ENCODE peak calls at places on chromosomes 11 and 22, in eight cellular contexts. One of them, this sample, is unnamed.

GRCh38 chr11:13143486-13144297 is 133.9 kb upstream of the BMAL1 start:
- DNase-seq in uterus: no peak
- DNase-seq in kidney tubule cell: peak
- DNase-seq in endothelial cell: no peak
- DNase-seq in Daoy: no peak
- DNase-seq in aorta: no peak
- DNase-seq in astrocyte of the cerebellum: no peak
- DNase-seq in CD4-positive, alpha-beta T cell: no peak
- DNase-seq in this sample: peak

GRCh38 chr11:72127923-72128322 is 7.6 kb upstream of the FOLR3 start:
- DNase-seq in kidney tubule cell: no peak
- DNase-seq in astrocyte of the cerebellum: no peak
- DNase-seq in uterus: no peak
- DNase-seq in CD4-positive, alpha-beta T cell: no peak
- DNase-seq in endothelial cell: no peak
- DNase-seq in Daoy: no peak
- DNase-seq in aorta: no peak
- DNase-seq in this sample: no peak

GRCh38 chr11:33645686-33646085 is 54.9 kb downstream of the C11orf91 start:
- DNase-seq in endothelial cell: no peak
- DNase-seq in uterus: no peak
- DNase-seq in astrocyte of the cerebellum: no peak
- DNase-seq in CD4-positive, alpha-beta T cell: no peak
- DNase-seq in kidney tubule cell: no peak
- DNase-seq in Daoy: no peak
- DNase-seq in aorta: no peak
- DNase-seq in this sample: no peak

GRCh38 chr22:35844886-35845285 is 127.2 kb downstream of the APOL5 start:
- DNase-seq in endothelial cell: no peak
- DNase-seq in uterus: no peak
- DNase-seq in Daoy: no peak
- DNase-seq in CD4-positive, alpha-beta T cell: no peak
- DNase-seq in astrocyte of the cerebellum: no peak
- DNase-seq in kidney tubule cell: no peak
- DNase-seq in aorta: no peak
- DNase-seq in this sample: no peak

GRCh38 chr11:13705710-13706109 is 37.2 kb downstream of the FAR1 start:
- DNase-seq in aorta: no peak
- DNase-seq in endothelial cell: no peak
- DNase-seq in kidney tubule cell: no peak
- DNase-seq in astrocyte of the cerebellum: no peak
- DNase-seq in CD4-positive, alpha-beta T cell: no peak
- DNase-seq in Daoy: no peak
- DNase-seq in uterus: no peak
- DNase-seq in this sample: no peak

GRCh38 chr11:119758291-119758690 is 29.3 kb upstream of the NECTIN1 start:
- DNase-seq in kidney tubule cell: no peak
- DNase-seq in endothelial cell: no peak
- DNase-seq in CD4-positive, alpha-beta T cell: no peak
- DNase-seq in astrocyte of the cerebellum: no peak
- DNase-seq in aorta: no peak
- DNase-seq in Daoy: peak
- DNase-seq in uterus: no peak
- DNase-seq in this sample: no peak

GRCh38 chr11:106533046-106533445 is 455.6 kb downstream of the AASDHPPT start:
- DNase-seq in Daoy: no peak
- DNase-seq in astrocyte of the cerebellum: no peak
- DNase-seq in aorta: no peak
- DNase-seq in CD4-positive, alpha-beta T cell: no peak
- DNase-seq in endothelial cell: no peak
- DNase-seq in kidney tubule cell: no peak
- DNase-seq in uterus: no peak
- DNase-seq in this sample: no peak

GRCh38 chr11:32610926-32611325 is 27.3 kb downstream of the EIF3M start:
- DNase-seq in kidney tubule cell: no peak
- DNase-seq in astrocyte of the cerebellum: no peak
- DNase-seq in CD4-positive, alpha-beta T cell: no peak
- DNase-seq in aorta: no peak
- DNase-seq in endothelial cell: no peak
- DNase-seq in uterus: no peak
- DNase-seq in Daoy: no peak
- DNase-seq in this sample: no peak

GRCh38 chr22:33747576-33748180 is 172.6 kb downstream of the LARGE1 start:
- DNase-seq in Daoy: peak
- DNase-seq in aorta: no peak
- DNase-seq in CD4-positive, alpha-beta T cell: no peak
- DNase-seq in uterus: no peak
- DNase-seq in astrocyte of the cerebellum: no peak
- DNase-seq in endothelial cell: no peak
- DNase-seq in kidney tubule cell: peak
- DNase-seq in this sample: no peak

GRCh38 chr11:95487391-95487790 is 256.4 kb upstream of the SESN3 start:
- DNase-seq in Daoy: no peak
- DNase-seq in endothelial cell: no peak
- DNase-seq in CD4-positive, alpha-beta T cell: no peak
- DNase-seq in aorta: no peak
- DNase-seq in kidney tubule cell: peak
- DNase-seq in uterus: no peak
- DNase-seq in astrocyte of the cerebellum: no peak
- DNase-seq in this sample: peak

GRCh38 chr11:86558219-86558618 is 114.2 kb downstream of the ME3 start:
- DNase-seq in uterus: no peak
- DNase-seq in aorta: no peak
- DNase-seq in Daoy: no peak
- DNase-seq in endothelial cell: no peak
- DNase-seq in astrocyte of the cerebellum: no peak
- DNase-seq in CD4-positive, alpha-beta T cell: no peak
- DNase-seq in kidney tubule cell: no peak
- DNase-seq in this sample: peak

GRCh38 chr11:117273550-117274289 is 17.4 kb upstream of the BACE1-AS start:
- DNase-seq in aorta: no peak
- DNase-seq in endothelial cell: no peak
- DNase-seq in CD4-positive, alpha-beta T cell: no peak
- DNase-seq in kidney tubule cell: no peak
- DNase-seq in Daoy: peak
- DNase-seq in astrocyte of the cerebellum: peak
- DNase-seq in uterus: no peak
- DNase-seq in this sample: no peak

GRCh38 chr22:19325296-19325950 is 33.9 kb upstream of the CLTCL1 start:
- DNase-seq in CD4-positive, alpha-beta T cell: no peak
- DNase-seq in aorta: no peak
- DNase-seq in Daoy: no peak
- DNase-seq in kidney tubule cell: peak
- DNase-seq in endothelial cell: no peak
- DNase-seq in uterus: no peak
- DNase-seq in astrocyte of the cerebellum: no peak
- DNase-seq in this sample: peak

GRCh38 chr22:44887941-44888366 is 121.9 kb downstream of the PHF21B start:
- DNase-seq in endothelial cell: no peak
- DNase-seq in kidney tubule cell: no peak
- DNase-seq in uterus: no peak
- DNase-seq in CD4-positive, alpha-beta T cell: no peak
- DNase-seq in Daoy: no peak
- DNase-seq in astrocyte of the cerebellum: no peak
- DNase-seq in aorta: peak
- DNase-seq in this sample: no peak